ENCODE peak calls at places on chromosomes 2 and 18, in seven cellular contexts. M is activated CD4-positive, alpha-beta T cell treated with anti-CD3 and anti-CD28 coated beads for 48 hours; D is small intestine; S is NCI-H2081; A is activated CD4-positive, CD25-positive, alpha-beta regulatory T cell treated with anti-CD3 and anti-CD28 coated beads, Interleukin-2, amount 50 U/mL, for 16 hours; R is memory B cell; P is left lung. B is an unnamed sample.
A peak's percentile ranks its signal among the peaks of the same experiment; 100 is the strongest.

GRCh38 chr2:8737571-8738175 is 55.8 kb downstream of the ID2 start:
- DNase-seq in P (no peak), M (no peak), A (no peak), D (no peak), S (no peak), R (no peak), B (no peak)

GRCh38 chr2:9297807-9298206 is 91.2 kb downstream of the ASAP2 start:
- DNase-seq in S (no peak), R (no peak), A (no peak), M (no peak), P (no peak), D (no peak), B (no peak)

GRCh38 chr2:175619591-175619990 is 382.5 kb downstream of the LNPK start:
- DNase-seq in D (peak; percentile 77), S (no peak), A (no peak), P (no peak), R (no peak), M (no peak), B (no peak)

GRCh38 chr2:136359121-136359965 is 241.4 kb upstream of the CXCR4 start:
- DNase-seq in D (no peak), A (no peak), R (peak; percentile 8), S (no peak), P (no peak), M (no peak), B (no peak)

GRCh38 chr2:3659447-3660432 is 1.7 kb downstream of the ALLC start:
- DNase-seq in S (no peak), M (peak; percentile 8), R (no peak), A (no peak), P (no peak), D (no peak), B (no peak)

GRCh38 chr2:80238692-80239469 is 65.7 kb downstream of the LRRTM1 start:
- DNase-seq in R (no peak), S (no peak), D (peak; percentile 56), P (no peak), A (no peak), M (peak; percentile 34), B (no peak)

GRCh38 chr18:24427484-24427883 is 1.0 kb downstream of the IMPACT start:
- DNase-seq in A (no peak), P (no peak), S (no peak), D (no peak), R (no peak), M (no peak), B (no peak)

GRCh38 chr2:236659758-236660150 is 90.1 kb downstream of the ACKR3 start:
- DNase-seq in M (no peak), P (no peak), A (no peak), S (no peak), D (no peak), R (no peak), B (no peak)

GRCh38 chr2:231680992-231681852 is 27.1 kb upstream of the PTMA start:
- DNase-seq in M (no peak), R (no peak), S (peak; percentile 38), D (peak; percentile 58), A (no peak), P (peak; percentile 92), B (peak; percentile 55)

GRCh38 chr2:238141541-238142318 is 3.3 kb downstream of the KLHL30 start:
- DNase-seq in P (peak; percentile 80), M (no peak), S (no peak), D (peak; percentile 97), R (no peak), A (no peak), B (no peak)

GRCh38 chr2:41576423-41576822 is 471.4 kb upstream of the PKDCC start:
- DNase-seq in D (no peak), P (no peak), M (no peak), S (no peak), R (no peak), A (no peak), B (no peak)

GRCh38 chr2:24814498-24814897 is 21.3 kb downstream of the CENPO start:
- DNase-seq in P (no peak), M (no peak), A (no peak), S (no peak), D (no peak), R (no peak), B (no peak)

GRCh38 chr2:105541189-105542050 is 142.6 kb upstream of the FHL2 start:
- DNase-seq in D (no peak), M (no peak), S (no peak), A (no peak), P (no peak), R (no peak), B (no peak)

GRCh38 chr18:72456802-72457201 is 87.3 kb downstream of the CBLN2 start:
- DNase-seq in R (no peak), A (no peak), P (no peak), D (no peak), M (no peak), S (no peak), B (no peak)

GRCh38 chr2:46979611-46980010 is 64.0 kb upstream of the MCFD2 start:
- DNase-seq in M (peak; percentile 41), S (no peak), D (no peak), A (no peak), R (peak; percentile 49), P (peak; percentile 74), B (peak; percentile 69)

GRCh38 chr2:237041231-237041630 is 44.5 kb upstream of the COPS8 start:
- DNase-seq in R (no peak), S (no peak), M (no peak), A (no peak), P (no peak), D (no peak), B (no peak)

GRCh38 chr2:113050921-113051895 is 1.5 kb downstream of the IL36B start:
- DNase-seq in D (no peak), A (no peak), R (no peak), M (no peak), S (no peak), P (no peak), B (no peak)

GRCh38 chr18:25503567-25504081 is 151.7 kb upstream of the ZNF521 start:
- DNase-seq in A (no peak), P (no peak), M (no peak), S (peak; percentile 27), R (no peak), D (peak; percentile 11), B (no peak)

GRCh38 chr18:12989397-12990127 is 1.6 kb upstream of the CEP192 start:
- DNase-seq in D (no peak), P (no peak), R (no peak), S (no peak), M (no peak), A (no peak), B (no peak)

GRCh38 chr2:66279024-66279423 is 155.9 kb upstream of the MEIS1 start:
- DNase-seq in S (no peak), D (no peak), A (no peak), M (no peak), P (no peak), R (no peak), B (no peak)

GRCh38 chr2:3319745-3320566 is 57.7 kb downstream of the EIPR1 start:
- DNase-seq in S (no peak), A (no peak), R (no peak), M (no peak), P (no peak), D (no peak), B (no peak)

GRCh38 chr2:71941731-71942575 is 205.7 kb downstream of the CYP26B1 start:
- DNase-seq in P (no peak), A (no peak), S (peak; percentile 1), R (no peak), D (no peak), M (no peak), B (no peak)

GRCh38 chr2:4415810-4416413 is 712.5 kb downstream of the DCDC2C start:
- DNase-seq in R (no peak), P (no peak), S (no peak), A (no peak), D (no peak), M (no peak), B (no peak)

GRCh38 chr2:73283545-73284295 is 558 bp downstream of the FBXO41 start:
- DNase-seq in R (peak; percentile 23), P (peak; percentile 81), M (peak; percentile 66), D (no peak), A (no peak), S (peak; percentile 39), B (no peak)

GRCh38 chr18:13447621-13448020 is 229.1 kb downstream of the LDLRAD4 start:
- DNase-seq in D (no peak), S (peak; percentile 20), P (no peak), A (no peak), M (no peak), R (no peak), B (no peak)

GRCh38 chr2:148927010-148927409 is 52.0 kb downstream of the KIF5C start:
- DNase-seq in S (no peak), D (peak; percentile 39), R (peak; percentile 22), P (peak; percentile 75), M (peak; percentile 43), A (no peak), B (peak; percentile 29)

GRCh38 chr18:52007109-52007508 is 332.9 kb upstream of the DCC start:
- DNase-seq in D (no peak), M (no peak), P (no peak), A (no peak), R (no peak), S (no peak), B (no peak)

GRCh38 chr2:207054521-207054920 is 111.2 kb downstream of the KLF7 start:
- DNase-seq in P (no peak), D (no peak), S (no peak), M (no peak), A (no peak), R (no peak), B (no peak)

GRCh38 chr2:172287605-172288326 is 139.6 kb upstream of the ITGA6 start:
- DNase-seq in S (no peak), P (no peak), D (no peak), A (no peak), M (no peak), R (no peak), B (no peak)

GRCh38 chr2:200408428-200409311 is 101.2 kb downstream of the KCTD18 start:
- DNase-seq in A (no peak), S (no peak), M (no peak), R (no peak), D (peak; percentile 73), P (no peak), B (no peak)

GRCh38 chr2:223148516-223148915 is 96.5 kb downstream of the KCNE4 start:
- DNase-seq in M (no peak), D (no peak), P (no peak), A (no peak), S (no peak), R (no peak), B (no peak)

GRCh38 chr2:15687720-15688119 is 96.1 kb downstream of the DDX1 start:
- DNase-seq in P (no peak), M (no peak), A (no peak), D (no peak), S (no peak), R (no peak), B (no peak)